ENCODE peak calls at places on chromosomes 3 and 15, in seven cellular contexts. B, W, D, I, J, T and C are unnamed samples.
A peak's percentile ranks its signal among the peaks of the same experiment; 100 is the strongest.

GRCh38 chr3:10025205-10026083 is 793 bp upstream of the FANCD2 start:
- DNase-seq in J (no peak), D (no peak), B (no peak), W (no peak), T (no peak), I (no peak), C (no peak)

GRCh38 chr3:188720636-188721035 is 451.1 kb upstream of the TPRG1 start:
- DNase-seq in J (no peak), D (no peak), W (no peak), B (no peak), T (no peak), I (no peak), C (no peak)

GRCh38 chr15:67537771-67538170 is 4.7 kb upstream of the MAP2K5 start:
- DNase-seq in W (no peak), D (no peak), I (no peak), T (no peak), B (no peak), J (no peak), C (no peak)

GRCh38 chr3:116337229-116337628 is 108.1 kb downstream of the LSAMP start:
- DNase-seq in D (no peak), T (no peak), B (no peak), J (no peak), W (no peak), I (no peak), C (no peak)

GRCh38 chr3:195160257-195160898 is 110.6 kb downstream of the XXYLT1 start:
- DNase-seq in T (no peak), I (peak; percentile 37), W (no peak), J (no peak), B (peak; percentile 59), D (no peak), C (no peak)

GRCh38 chr3:72891053-72891855 is 3.4 kb downstream of the GXYLT2 start:
- DNase-seq in J (peak; percentile 69), B (peak; percentile 100), W (no peak), T (no peak), I (peak; percentile 73), D (peak; percentile 31), C (peak; percentile 54)

GRCh38 chr15:29570121-29570930 is 251.9 kb downstream of the TJP1 start:
- DNase-seq in I (peak; percentile 44), B (no peak), D (peak; percentile 22), W (no peak), J (no peak), T (no peak), C (no peak)

GRCh38 chr3:46887980-46888494 is 10.5 kb downstream of the PTH1R start:
- DNase-seq in W (no peak), I (no peak), D (no peak), B (no peak), J (no peak), T (no peak), C (no peak)

GRCh38 chr15:78312551-78312950 is 13.1 kb upstream of the SKIC8 start:
- DNase-seq in D (no peak), B (no peak), I (no peak), W (no peak), T (no peak), J (no peak), C (no peak)

GRCh38 chr3:177199206-177199765 is 2.0 kb upstream of the TBL1XR1 start:
- DNase-seq in T (no peak), B (no peak), I (no peak), J (no peak), W (no peak), D (no peak), C (no peak)

GRCh38 chr3:139534444-139534812 is 5.1 kb downstream of the RBP1 start:
- DNase-seq in B (peak; percentile 84), W (no peak), T (no peak), J (no peak), I (no peak), D (peak; percentile 25), C (no peak)

GRCh38 chr3:185721970-185722369 is 102.9 kb downstream of the IGF2BP2 start:
- DNase-seq in T (no peak), D (no peak), B (no peak), I (no peak), W (no peak), J (no peak), C (no peak)

GRCh38 chr3:68705695-68706429 is 226.5 kb downstream of the TAFA4 start:
- DNase-seq in T (no peak), J (no peak), I (peak; percentile 41), D (no peak), B (no peak), W (no peak), C (peak; percentile 51)

GRCh38 chr3:24781454-24781853 is 286.8 kb upstream of the THRB start:
- DNase-seq in B (no peak), T (no peak), D (no peak), J (no peak), I (no peak), W (no peak), C (no peak)

GRCh38 chr3:182919866-182920357 is 60.4 kb downstream of the DCUN1D1 start:
- DNase-seq in I (no peak), D (no peak), W (no peak), J (no peak), B (no peak), T (no peak), C (no peak)

GRCh38 chr3:46868301-46868700 is 5.1 kb upstream of the MYL3 start:
- DNase-seq in J (no peak), D (no peak), B (no peak), T (no peak), I (no peak), W (no peak), C (no peak)

GRCh38 chr3:15973414-15973813 is 175.6 kb upstream of the ANKRD28 start:
- DNase-seq in B (no peak), I (no peak), J (no peak), T (no peak), D (no peak), W (no peak), C (no peak)

GRCh38 chr3:179446501-179446900 is 4.8 kb downstream of the GNB4 start:
- DNase-seq in I (peak; percentile 28), W (no peak), J (no peak), T (no peak), B (no peak), D (no peak), C (no peak)

GRCh38 chr3:39101022-39101689 is 6.3 kb downstream of the GORASP1 start:
- DNase-seq in D (peak; percentile 39), J (no peak), B (no peak), W (no peak), T (peak; percentile 85), I (peak; percentile 64), C (no peak)

GRCh38 chr3:45051685-45052084 is 25.6 kb downstream of the CLEC3B start:
- DNase-seq in T (no peak), I (no peak), J (no peak), W (no peak), B (no peak), D (no peak), C (no peak)

GRCh38 chr3:45055032-45055410 is 28.9 kb downstream of the CLEC3B start:
- DNase-seq in W (no peak), T (no peak), D (no peak), B (peak; percentile 59), I (no peak), J (no peak), C (no peak)

GRCh38 chr3:45056608-45057301 is 30.7 kb downstream of the CLEC3B start:
- DNase-seq in B (no peak), J (no peak), D (no peak), W (no peak), T (no peak), I (no peak), C (no peak)

GRCh38 chr3:45055411-45056143 is 29.5 kb downstream of the CLEC3B start:
- DNase-seq in B (peak; percentile 85), T (no peak), W (no peak), I (no peak), D (no peak), J (peak; percentile 66), C (no peak)

DNA sequence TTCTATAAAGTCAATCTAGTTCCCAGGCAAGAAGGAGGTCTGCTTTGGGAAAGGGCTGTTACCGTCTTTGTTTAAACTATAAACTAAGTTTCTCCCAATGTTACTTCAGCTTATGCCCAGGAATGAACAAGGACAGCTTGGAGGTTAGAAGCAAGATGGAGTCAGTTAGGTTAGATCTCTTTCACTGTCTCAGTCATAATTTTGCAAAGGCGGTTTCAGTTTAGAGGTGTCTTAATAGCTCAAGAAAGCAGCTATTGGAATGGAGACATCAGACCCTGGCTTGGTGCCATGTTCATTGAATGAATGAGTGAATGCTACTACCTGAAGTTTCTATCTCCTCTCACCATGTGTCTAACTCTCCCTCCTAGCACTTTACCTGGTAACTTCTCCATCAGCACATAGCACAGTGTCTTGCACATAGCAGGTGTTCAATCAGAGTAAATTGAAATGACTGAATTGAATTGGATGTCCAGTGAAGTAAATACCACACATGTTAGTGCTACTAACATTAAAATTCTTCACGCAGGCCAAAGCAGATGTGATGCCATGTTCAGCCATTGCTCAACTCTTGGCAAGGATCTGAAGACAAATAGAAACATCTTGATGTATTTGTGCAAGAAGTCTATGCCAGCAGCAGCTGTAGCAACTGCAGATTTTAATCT is 28.2 kb downstream of the CLEC3B start:
- DNase-seq in W (no peak), T (no peak), B (peak; percentile 71), I (no peak), D (no peak), J (no peak), C (no peak)
- H3K27ac ChIP-seq in W (no peak overlapping the region), T (no peak overlapping the region), B (peak overlapping the region; percentile 78), I (no peak overlapping the region), D (no peak overlapping the region), J (peak overlapping the region; percentile 97), C (no peak overlapping the region)

GRCh38 chr15:100667405-100668320 is 65.3 kb downstream of the ASB7 start:
- DNase-seq in T (no peak), I (peak; percentile 33), B (peak; percentile 68), J (peak; percentile 70), W (no peak), D (no peak), C (peak; percentile 30)
- H3K27ac ChIP-seq in T (no peak overlapping the region), I (peak overlapping the region; percentile 85), B (peak overlapping the region; percentile 80), J (peak overlapping the region; percentile 67), W (no peak overlapping the region), D (no peak overlapping the region), C (peak overlapping the region; percentile 71)

GRCh38 chr3:77134801-77135200 is 94.9 kb downstream of the ROBO2 start:
- DNase-seq in W (no peak), D (no peak), J (no peak), B (no peak), I (no peak), T (no peak), C (no peak)
- H3K27ac ChIP-seq in W (no peak overlapping the region), D (no peak overlapping the region), J (no peak overlapping the region), B (no peak overlapping the region), I (no peak overlapping the region), T (no peak overlapping the region), C (no peak overlapping the region)

DNA sequence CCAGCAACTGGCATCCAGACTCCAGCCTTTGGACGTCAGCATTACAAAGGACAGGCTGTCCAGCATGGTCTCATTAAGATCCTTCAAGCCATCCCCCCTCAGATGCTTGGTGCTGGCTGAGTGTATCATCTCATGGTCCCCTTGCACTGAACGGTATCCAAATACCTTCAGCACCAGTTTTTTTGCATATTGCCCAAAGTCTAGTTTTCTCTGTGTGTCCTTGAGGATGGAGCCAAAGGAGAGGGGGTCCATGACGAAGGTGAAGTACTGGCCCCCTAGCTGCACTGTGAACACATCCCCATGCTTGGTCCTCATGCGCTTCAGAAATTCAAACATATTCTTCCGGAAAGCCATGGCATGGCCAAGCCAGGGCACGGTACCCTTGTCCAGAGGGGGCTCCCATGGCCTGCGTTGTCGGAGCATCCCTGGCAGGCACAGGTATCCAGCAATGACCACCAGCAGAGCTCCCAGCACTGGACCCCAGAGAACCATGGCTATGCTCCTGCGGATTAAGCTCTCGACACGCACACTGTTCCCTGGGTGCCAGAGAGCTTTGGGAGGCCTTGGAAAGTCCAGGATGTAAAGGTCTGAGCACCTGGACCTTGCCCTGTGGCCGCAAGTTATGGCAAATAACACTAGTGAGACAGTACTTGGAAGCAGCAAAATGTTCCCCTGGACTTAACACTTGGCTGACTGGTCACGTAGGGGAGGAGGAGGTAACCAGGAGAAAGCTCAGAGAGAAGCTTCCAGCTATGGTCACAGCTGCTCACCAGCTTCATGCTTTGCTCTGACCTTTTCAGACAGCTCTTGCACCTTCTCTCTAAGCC is at the start of gene CYP8B1:
- DNase-seq in J (no peak), W (no peak), B (no peak), I (peak; percentile 31), T (no peak), D (no peak), C (no peak)
- H3K27ac ChIP-seq in J (no peak within 1 kb of the TSS), W (no peak within 1 kb of the TSS), B (no peak within 1 kb of the TSS), I (peak within 1 kb of the TSS; percentile 55), T (no peak within 1 kb of the TSS), D (no peak within 1 kb of the TSS), C (no peak within 1 kb of the TSS)